ENCODE peak calls at places on chromosomes 4 and X, in four cellular contexts. H is EL, W is NCI-H446, U is NCI-H1092 treated with DMSO at 0.1 percent for 48 hours. E is an unnamed sample.
A peak's percentile ranks its signal among the peaks of the same experiment; 100 is the strongest.

GRCh38 chrX:77961063-77961462 is 8.4 kb downstream of the PGAM4 start:
- DNase-seq in H (no peak), U (no peak), W (no peak), E (no peak)

GRCh38 chr4:101418055-101418454 is 70.7 kb upstream of the PPP3CA start:
- DNase-seq in U (no peak), W (no peak), H (no peak), E (no peak)

GRCh38 chrX:131827935-131828334 is 195.2 kb upstream of the STK26 start:
- DNase-seq in U (peak; percentile 26), W (peak; percentile 25), H (no peak), E (peak; percentile 81)

GRCh38 chrX:11137543-11138139 is 26.5 kb downstream of the HCCS start:
- DNase-seq in H (peak; percentile 24), W (peak; percentile 34), U (no peak), E (no peak)

GRCh38 chr4:161714928-161715327 is 448.9 kb downstream of the FSTL5 start:
- DNase-seq in W (no peak), U (no peak), H (no peak), E (no peak)

GRCh38 chr4:138308421-138308820 is 66.3 kb upstream of the SLC7A11 start:
- DNase-seq in W (no peak), H (peak; percentile 85), U (no peak), E (peak; percentile 94)

GRCh38 chrX:139023531-139023930 is 312.0 kb upstream of the FGF13 start:
- DNase-seq in U (no peak), H (no peak), W (no peak), E (no peak)

GRCh38 chr4:105619193-105619931 is 66.9 kb downstream of the ARHGEF38 start:
- DNase-seq in U (peak; percentile 91), W (peak; percentile 50), H (no peak), E (peak; percentile 70)

E was measured in H4.